ENCODE peak calls at places on chromosomes 3 and 15, in six cellular contexts. One of them, this sample, is unnamed.

GRCh38 chr3:54772707-54773106 is 155.2 kb downstream of the LRTM1 start:
- DNase-seq in SK-N-SH: no peak
- DNase-seq in AG04450: no peak
- DNase-seq in mammary epithelial cell: no peak
- DNase-seq in astrocyte of the spinal cord: no peak
- DNase-seq in fibroblast of pulmonary artery: no peak
- DNase-seq in this sample: no peak

GRCh38 chr3:104108522-104108921 is 1258.2 kb upstream of the ALCAM start:
- DNase-seq in SK-N-SH: no peak
- DNase-seq in AG04450: no peak
- DNase-seq in mammary epithelial cell: no peak
- DNase-seq in astrocyte of the spinal cord: no peak
- DNase-seq in fibroblast of pulmonary artery: no peak
- DNase-seq in this sample: no peak

GRCh38 chr15:73335026-73335425 is 33.7 kb downstream of the HCN4 start:
- DNase-seq in SK-N-SH: no peak
- DNase-seq in AG04450: no peak
- DNase-seq in mammary epithelial cell: no peak
- DNase-seq in astrocyte of the spinal cord: no peak
- DNase-seq in fibroblast of pulmonary artery: no peak
- DNase-seq in this sample: no peak

GRCh38 chr3:111152506-111152905 is 80.9 kb downstream of the NECTIN3 start:
- DNase-seq in SK-N-SH: no peak
- DNase-seq in AG04450: peak
- DNase-seq in mammary epithelial cell: no peak
- DNase-seq in astrocyte of the spinal cord: peak
- DNase-seq in fibroblast of pulmonary artery: peak
- DNase-seq in this sample: no peak

GRCh38 chr15:79025201-79025600 is 65.4 kb downstream of the RASGRF1 start:
- DNase-seq in SK-N-SH: peak
- DNase-seq in AG04450: no peak
- DNase-seq in mammary epithelial cell: no peak
- DNase-seq in astrocyte of the spinal cord: no peak
- DNase-seq in fibroblast of pulmonary artery: no peak
- DNase-seq in this sample: no peak

GRCh38 chr15:68389936-68390790 is 41.8 kb downstream of the ITGA11 start:
- DNase-seq in SK-N-SH: no peak
- DNase-seq in AG04450: peak
- DNase-seq in mammary epithelial cell: peak
- DNase-seq in astrocyte of the spinal cord: peak
- DNase-seq in fibroblast of pulmonary artery: peak
- DNase-seq in this sample: peak

GRCh38 chr3:13391308-13391707 is 28.8 kb downstream of the NUP210 start:
- DNase-seq in SK-N-SH: no peak
- DNase-seq in AG04450: no peak
- DNase-seq in mammary epithelial cell: no peak
- DNase-seq in astrocyte of the spinal cord: no peak
- DNase-seq in fibroblast of pulmonary artery: no peak
- DNase-seq in this sample: no peak

GRCh38 chr3:85567074-85567676 is 608.4 kb downstream of the CADM2 start:
- DNase-seq in SK-N-SH: peak
- DNase-seq in AG04450: no peak
- DNase-seq in mammary epithelial cell: peak
- DNase-seq in astrocyte of the spinal cord: peak
- DNase-seq in fibroblast of pulmonary artery: peak
- DNase-seq in this sample: peak

GRCh38 chr15:30791776-30792175 is 111.9 kb upstream of the FAN1 start:
- DNase-seq in SK-N-SH: no peak
- DNase-seq in AG04450: no peak
- DNase-seq in mammary epithelial cell: no peak
- DNase-seq in astrocyte of the spinal cord: no peak
- DNase-seq in fibroblast of pulmonary artery: no peak
- DNase-seq in this sample: no peak

GRCh38 chr15:93072011-93072410 is 17.0 kb downstream of the RGMA start:
- DNase-seq in SK-N-SH: peak
- DNase-seq in AG04450: no peak
- DNase-seq in mammary epithelial cell: no peak
- DNase-seq in astrocyte of the spinal cord: peak
- DNase-seq in fibroblast of pulmonary artery: peak
- DNase-seq in this sample: peak

GRCh38 chr15:85658816-85659215 is 135.9 kb downstream of the KLHL25 start:
- DNase-seq in SK-N-SH: no peak
- DNase-seq in AG04450: no peak
- DNase-seq in mammary epithelial cell: no peak
- DNase-seq in astrocyte of the spinal cord: no peak
- DNase-seq in fibroblast of pulmonary artery: no peak
- DNase-seq in this sample: no peak

GRCh38 chr3:180161770-180162169 is 125.0 kb upstream of the PEX5L start:
- DNase-seq in SK-N-SH: no peak
- DNase-seq in AG04450: no peak
- DNase-seq in mammary epithelial cell: no peak
- DNase-seq in astrocyte of the spinal cord: no peak
- DNase-seq in fibroblast of pulmonary artery: no peak
- DNase-seq in this sample: no peak

GRCh38 chr3:184629555-184630160 is 68.1 kb downstream of the EPHB3 start:
- DNase-seq in SK-N-SH: no peak
- DNase-seq in AG04450: no peak
- DNase-seq in mammary epithelial cell: no peak
- DNase-seq in astrocyte of the spinal cord: no peak
- DNase-seq in fibroblast of pulmonary artery: no peak
- DNase-seq in this sample: no peak

GRCh38 chr3:192899540-192899982 is 18.1 kb downstream of the MB21D2 start:
- DNase-seq in SK-N-SH: no peak
- DNase-seq in AG04450: no peak
- DNase-seq in mammary epithelial cell: no peak
- DNase-seq in astrocyte of the spinal cord: peak
- DNase-seq in fibroblast of pulmonary artery: peak
- DNase-seq in this sample: peak

DNA sequence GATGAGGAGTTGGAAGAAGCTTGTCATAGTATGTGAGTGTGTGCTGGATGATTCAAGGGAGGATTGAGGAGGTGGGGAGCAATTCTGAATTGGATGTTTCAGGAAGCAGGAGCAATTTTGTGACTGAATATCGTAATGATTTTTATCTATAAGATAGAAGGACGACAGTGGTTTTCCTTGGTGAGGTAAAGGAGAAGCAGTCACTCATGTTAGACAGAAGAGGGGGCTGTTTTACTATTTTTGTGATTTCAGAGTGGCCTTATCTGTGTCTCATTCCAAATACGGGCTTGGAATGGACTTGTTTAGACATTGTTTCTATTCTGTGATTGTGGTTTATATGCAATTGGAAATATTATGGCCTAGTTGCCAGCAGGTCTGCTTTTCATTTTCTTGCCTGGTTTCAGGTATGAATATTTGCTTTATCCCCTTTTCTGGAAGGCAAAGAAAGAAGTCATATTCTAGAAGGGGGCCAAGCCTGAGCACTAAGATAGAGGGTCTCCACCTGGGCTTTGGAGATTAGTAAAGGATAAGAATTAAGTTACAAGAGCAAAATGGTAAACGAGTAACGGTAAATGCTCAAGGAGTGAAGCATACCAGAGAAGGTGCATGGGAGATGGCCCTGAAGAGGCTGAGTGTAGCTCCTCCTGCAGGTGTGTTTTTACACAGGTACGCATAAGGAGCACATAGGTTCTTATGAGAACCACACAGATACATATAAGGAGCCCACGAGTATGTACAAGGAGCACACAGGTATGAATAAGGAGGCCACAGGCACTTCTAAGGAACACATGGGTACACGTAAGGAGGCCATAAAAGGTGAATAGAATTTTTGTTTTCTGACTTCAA is 124.6 kb upstream of the KCNAB1 start:
- DNase-seq in SK-N-SH: peak
- DNase-seq in AG04450: peak
- DNase-seq in mammary epithelial cell: peak
- DNase-seq in astrocyte of the spinal cord: peak
- DNase-seq in fibroblast of pulmonary artery: peak
- DNase-seq in this sample: peak
- TF ChIP-seq CTCF in SK-N-SH: peak
- TF ChIP-seq CTCF in AG04450: peak
- TF ChIP-seq CTCF in mammary epithelial cell: peak
- TF ChIP-seq CTCF in astrocyte of the spinal cord: peak
- TF ChIP-seq CTCF in fibroblast of pulmonary artery: peak
- TF ChIP-seq CTCF in this sample: peak

GRCh38 chr3:100710355-100711198 is 1.3 kb downstream of the TFG start:
- DNase-seq in SK-N-SH: peak
- DNase-seq in AG04450: no peak
- DNase-seq in mammary epithelial cell: peak
- DNase-seq in astrocyte of the spinal cord: peak
- DNase-seq in fibroblast of pulmonary artery: peak
- DNase-seq in this sample: peak
- TF ChIP-seq CTCF in SK-N-SH: peak
- TF ChIP-seq CTCF in AG04450: peak
- TF ChIP-seq CTCF in mammary epithelial cell: peak
- TF ChIP-seq CTCF in astrocyte of the spinal cord: peak
- TF ChIP-seq CTCF in fibroblast of pulmonary artery: peak
- TF ChIP-seq CTCF in this sample: peak

DNA sequence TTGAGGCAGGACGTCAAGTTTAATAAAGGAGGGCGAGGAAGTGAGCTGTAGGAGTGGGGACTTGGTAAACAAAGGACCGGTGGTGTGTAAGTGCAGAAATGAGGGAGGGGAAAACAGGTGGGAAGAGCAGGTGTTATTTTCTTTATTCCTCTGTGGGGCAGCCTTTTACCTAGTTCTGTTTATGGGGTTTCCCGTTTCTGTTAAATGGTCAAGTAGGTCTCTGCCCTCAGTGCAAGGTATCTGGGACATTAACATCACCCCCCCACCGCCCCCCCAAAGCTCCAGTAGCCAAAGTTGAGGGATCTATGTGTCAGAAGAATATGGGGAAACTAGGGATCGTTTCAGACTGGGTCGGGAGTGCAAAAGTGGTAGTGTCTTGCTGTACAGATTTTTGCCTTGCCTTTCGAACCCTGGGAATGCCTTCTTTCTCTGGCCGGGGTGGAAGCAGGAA is 898 bp downstream of the MGA start:
- DNase-seq in SK-N-SH: peak
- DNase-seq in AG04450: no peak
- DNase-seq in mammary epithelial cell: no peak
- DNase-seq in astrocyte of the spinal cord: no peak
- DNase-seq in fibroblast of pulmonary artery: no peak
- DNase-seq in this sample: no peak
- TF ChIP-seq CTCF in SK-N-SH: no peak
- TF ChIP-seq CTCF in AG04450: no peak
- TF ChIP-seq CTCF in mammary epithelial cell: no peak
- TF ChIP-seq CTCF in astrocyte of the spinal cord: no peak
- TF ChIP-seq CTCF in fibroblast of pulmonary artery: no peak
- TF ChIP-seq CTCF in this sample: no peak

GRCh38 chr3:173044998-173045397 is 96.0 kb downstream of the SPATA16 start:
- DNase-seq in SK-N-SH: no peak
- DNase-seq in AG04450: no peak
- DNase-seq in mammary epithelial cell: no peak
- DNase-seq in astrocyte of the spinal cord: no peak
- DNase-seq in fibroblast of pulmonary artery: peak
- DNase-seq in this sample: no peak

GRCh38 chr3:173043757-173044156 is 97.3 kb downstream of the SPATA16 start:
- DNase-seq in SK-N-SH: no peak
- DNase-seq in AG04450: no peak
- DNase-seq in mammary epithelial cell: no peak
- DNase-seq in astrocyte of the spinal cord: no peak
- DNase-seq in fibroblast of pulmonary artery: no peak
- DNase-seq in this sample: no peak

DNA sequence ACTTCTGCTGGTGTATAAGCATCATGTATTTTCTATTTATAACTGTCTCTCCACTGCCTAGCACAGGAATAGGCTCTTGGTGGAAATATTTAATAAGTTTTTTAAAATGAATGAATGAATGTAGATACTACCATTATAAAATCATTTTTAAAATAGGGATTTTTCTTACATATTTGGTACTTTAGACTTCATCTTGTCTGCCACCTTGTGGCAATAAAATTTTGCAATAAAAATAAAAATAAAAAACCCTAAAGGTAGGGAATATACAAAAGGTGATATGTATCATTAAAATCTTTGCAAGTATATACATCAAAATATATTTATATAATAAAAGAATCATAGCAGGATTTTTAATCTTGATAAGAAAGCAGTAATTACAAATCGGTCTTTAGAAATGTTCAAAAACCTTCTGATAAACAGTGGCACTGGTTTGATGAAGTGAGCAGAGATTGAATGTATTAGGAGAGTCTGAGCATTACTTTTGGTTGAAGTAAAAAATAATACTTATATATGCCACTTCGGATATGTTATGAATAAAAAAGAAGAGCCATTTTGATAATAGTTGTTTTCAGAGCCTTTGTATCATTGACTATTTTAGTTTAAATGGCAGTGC is 95.2 kb downstream of the SPATA16 start:
- DNase-seq in SK-N-SH: no peak
- DNase-seq in AG04450: no peak
- DNase-seq in mammary epithelial cell: no peak
- DNase-seq in astrocyte of the spinal cord: peak
- DNase-seq in fibroblast of pulmonary artery: peak
- DNase-seq in this sample: no peak
- TF ChIP-seq CTCF in SK-N-SH: peak
- TF ChIP-seq CTCF in AG04450: peak
- TF ChIP-seq CTCF in mammary epithelial cell: peak
- TF ChIP-seq CTCF in astrocyte of the spinal cord: peak
- TF ChIP-seq CTCF in fibroblast of pulmonary artery: peak
- TF ChIP-seq CTCF in this sample: no peak

GRCh38 chr15:75727031-75727531 is 14.4 kb upstream of the CSPG4 start:
- DNase-seq in SK-N-SH: no peak
- DNase-seq in AG04450: no peak
- DNase-seq in mammary epithelial cell: no peak
- DNase-seq in astrocyte of the spinal cord: no peak
- DNase-seq in fibroblast of pulmonary artery: no peak
- DNase-seq in this sample: no peak
- TF ChIP-seq CTCF in SK-N-SH: no peak
- TF ChIP-seq CTCF in AG04450: no peak
- TF ChIP-seq CTCF in mammary epithelial cell: no peak
- TF ChIP-seq CTCF in astrocyte of the spinal cord: no peak
- TF ChIP-seq CTCF in fibroblast of pulmonary artery: no peak
- TF ChIP-seq CTCF in this sample: no peak